ENCODE peak calls at places on chromosomes 5 and 9, in five cellular contexts. W is lower lobe of right lung; N is effector memory CD4-positive, alpha-beta T cell; P is SK-N-SH; H is GM23248. K is an unnamed sample. For H3K9me3, the result is how much of the 10 kb centered on the place peaks cover.

GRCh38 chr5:39815701-39816100 is 390.9 kb upstream of the DAB2 start:
- DNase-seq in P (no peak), W (no peak), H (no peak), N (no peak), K (no peak)

GRCh38 chr5:142150431-142150830 is 41.9 kb downstream of the NDFIP1 start:
- DNase-seq in P (no peak), W (no peak), H (no peak), N (no peak), K (no peak)

GRCh38 chr9:94864183-94864582 is 137.7 kb downstream of the AOPEP start:
- DNase-seq in P (no peak), H (peak), N (no peak), W (no peak), K (no peak)

GRCh38 chr5:149360262-149360661 is 2.4 kb downstream of the PCYOX1L start:
- DNase-seq in H (no peak), W (no peak), N (no peak), P (no peak), K (no peak)

GRCh38 chr9:132356276-132356924 is 1.6 kb upstream of the SETX start:
- DNase-seq in N (no peak), W (no peak), P (no peak), H (no peak), K (no peak)

GRCh38 chr9:90044710-90045151 is 439.9 kb downstream of the GADD45G start:
- DNase-seq in N (no peak), P (no peak), W (no peak), H (peak), K (no peak)

GRCh38 chr5:67623078-67623477 is 426.5 kb upstream of the CD180 start:
- DNase-seq in P (no peak), N (no peak), W (no peak), H (no peak), K (no peak)

GRCh38 chr9:13750061-13750460 is 470.6 kb upstream of the MPDZ start:
- DNase-seq in P (no peak), H (peak), N (no peak), W (no peak), K (no peak)

GRCh38 chr9:93724852-93725251 is 148.5 kb downstream of the PHF2 start:
- DNase-seq in P (no peak), H (no peak), N (no peak), W (no peak), K (no peak)

GRCh38 chr9:27407966-27408365 is 111.0 kb upstream of the EQTN start:
- DNase-seq in P (no peak), N (no peak), W (no peak), H (peak), K (no peak)

GRCh38 chr9:131312822-131313770 is 23.6 kb downstream of the PLPP7 start:
- DNase-seq in H (no peak), W (no peak), P (no peak), N (no peak), K (no peak)

GRCh38 chr5:87755378-87755777 is 342.6 kb upstream of the CCNH start:
- DNase-seq in W (no peak), P (no peak), N (no peak), H (no peak), K (no peak)

GRCh38 chr5:179113945-179114641 is 53.9 kb downstream of the ZNF354C start:
- DNase-seq in P (no peak), W (no peak), H (no peak), N (no peak), K (no peak)
- H3K9me3 ChIP-seq in P (under half), W (under half), H (under half), N (under half), K (under half)

DNA sequence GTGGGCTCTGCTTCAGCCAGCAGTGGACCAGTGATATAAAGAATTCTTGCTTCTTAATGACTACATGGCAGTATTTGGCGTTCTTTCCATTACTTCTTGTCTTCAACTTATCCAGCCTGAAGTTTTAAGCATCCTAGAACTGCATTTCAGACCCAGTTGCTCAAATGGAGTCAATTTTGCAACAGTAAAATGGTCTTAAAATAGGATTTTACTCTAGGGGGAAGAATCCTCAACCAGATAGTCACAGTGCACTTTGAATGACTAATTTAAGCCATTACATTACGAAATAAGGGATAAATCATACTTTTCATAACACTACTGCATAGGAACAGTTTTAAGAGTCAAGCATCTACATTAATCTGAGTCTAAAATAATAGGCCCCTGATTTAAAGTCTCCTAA is 1.5 kb upstream of the SMARCA2 start:
- DNase-seq in W (no peak), P (no peak), H (peak), N (no peak), K (no peak)
- H3K4me3 ChIP-seq in W (peak), P (peak), H (peak), N (peak), K (peak)

GRCh38 chr5:164972973-164973372 is 1467.6 kb downstream of the MAT2B start:
- DNase-seq in P (no peak), N (no peak), W (no peak), H (no peak), K (no peak)
- H3K9me3 ChIP-seq in P (under half), N (under half), W (under half), H (under half), K (under half)

GRCh38 chr5:159772698-159773061 is 143.6 kb upstream of the ADRA1B start:
- DNase-seq in W (no peak), P (no peak), H (no peak), N (no peak), K (no peak)
- H3K4me3 ChIP-seq in W (no peak), P (peak), H (peak), N (no peak), K (no peak)

DNA sequence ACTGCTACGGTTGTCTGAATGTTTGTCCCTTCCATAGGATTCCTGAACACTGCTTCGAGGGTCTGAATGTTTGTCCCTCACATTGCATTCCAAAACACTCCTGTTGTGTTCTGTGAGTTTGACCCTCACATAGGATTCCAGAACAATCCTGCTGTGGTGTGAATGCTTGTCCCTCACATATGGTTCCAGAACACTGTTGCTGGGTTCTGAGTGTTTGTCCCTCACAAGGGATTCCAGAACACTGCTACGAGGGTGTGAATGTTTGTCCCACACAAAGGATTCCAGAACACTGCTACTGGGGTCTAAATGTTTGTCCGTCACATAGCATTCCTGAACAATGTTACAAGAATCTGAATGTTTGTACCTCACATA is 201.2 kb downstream of the FOXD4L6 start:
- DNase-seq in P (no peak), N (no peak), W (no peak), H (no peak), K (no peak)
- H3K9me3 ChIP-seq in P (under half), N (half or more), W (half or more), H (under half), K (under half)

K was measured in esophagus squamous epithelium.